ENCODE peak calls at places on chromosomes 1 and 21, in four cellular contexts. A, O, C and S are unnamed samples.

GRCh38 chr1:28581531-28582247 is 10.4 kb upstream of the RAB42 start:
- DNase-seq in O (peak), A (peak), C (peak), S (peak)

GRCh38 chr1:47659141-47659540 is 221.3 kb downstream of the FOXD2 start:
- DNase-seq in C (no peak), O (no peak), A (no peak), S (no peak)

GRCh38 chr21:45525910-45526306 is 16.3 kb downstream of the SLC19A1 start:
- DNase-seq in O (no peak), A (no peak), C (no peak), S (peak)

GRCh38 chr1:26530898-26531598 is 1.5 kb downstream of the RPS6KA1 start:
- DNase-seq in O (peak), C (peak), A (peak), S (peak)

GRCh38 chr1:53982034-53982761 is 35.8 kb downstream of the LDLRAD1 start:
- DNase-seq in C (peak), A (peak), O (peak), S (peak)

GRCh38 chr1:235215453-235215852 is 54.4 kb upstream of the RBM34 start:
- DNase-seq in C (no peak), A (no peak), O (no peak), S (no peak)

GRCh38 chr21:34807146-34807880 is 138.5 kb downstream of the CLIC6 start:
- DNase-seq in A (no peak), C (no peak), O (no peak), S (no peak)

GRCh38 chr1:75503221-75503974 is 107.5 kb downstream of the SLC44A5 start:
- DNase-seq in O (no peak), A (no peak), C (no peak), S (no peak)

GRCh38 chr1:211343607-211344334 is 17.1 kb downstream of the TRAF5 start:
- DNase-seq in C (no peak), A (no peak), O (no peak), S (no peak)

GRCh38 chr1:111720977-111721670 is 18.1 kb downstream of the INKA2 start:
- DNase-seq in O (peak), C (no peak), A (no peak), S (no peak)

GRCh38 chr1:21664806-21665588 is 4.2 kb downstream of the RAP1GAP start:
- DNase-seq in O (no peak), A (no peak), C (no peak), S (no peak)

GRCh38 chr21:43772368-43772870 is 3.7 kb downstream of the CSTB start:
- DNase-seq in A (no peak), C (no peak), O (no peak), S (peak)

GRCh38 chr1:175922254-175922881 is 179.0 kb upstream of the TNR start:
- DNase-seq in C (no peak), A (no peak), O (no peak), S (no peak)

GRCh38 chr1:156233421-156234127 is 8.4 kb upstream of the BGLAP start:
- DNase-seq in A (no peak), O (no peak), C (no peak), S (no peak)

GRCh38 chr1:112493351-112493750 is 15.4 kb upstream of the WNT2B start:
- DNase-seq in C (no peak), A (no peak), O (no peak), S (no peak)

GRCh38 chr1:228837817-228838716 is 102.8 kb downstream of the RHOU start:
- DNase-seq in C (no peak), A (peak), O (peak), S (no peak)

GRCh38 chr1:201543871-201544521 is 5.1 kb downstream of the NAV1 start:
- DNase-seq in C (no peak), A (peak), O (no peak), S (no peak)

GRCh38 chr1:119453021-119453420 is 38.1 kb downstream of the HSD3B2 start:
- DNase-seq in A (no peak), C (no peak), O (no peak), S (no peak)

GRCh38 chr1:79695133-79695532 is 688.6 kb upstream of the ADGRL4 start:
- DNase-seq in O (no peak), A (no peak), C (no peak), S (no peak)

GRCh38 chr1:63753591-63753990 is 20.2 kb upstream of the ROR1 start:
- DNase-seq in O (no peak), A (no peak), C (no peak), S (no peak)

GRCh38 chr1:179516976-179517705 is 58.6 kb downstream of the NPHS2 start:
- DNase-seq in O (no peak), C (no peak), A (no peak), S (no peak)

GRCh38 chr1:240285541-240285940 is 193.9 kb downstream of the FMN2 start:
- DNase-seq in O (no peak), A (no peak), C (no peak), S (no peak)

GRCh38 chr1:9078949-9079500 is 9.6 kb upstream of the SLC2A5 start:
- DNase-seq in O (no peak), C (no peak), A (no peak), S (no peak)

GRCh38 chr1:199242162-199242561 is 603.3 kb downstream of the PTPRC start:
- DNase-seq in O (no peak), C (no peak), A (no peak), S (no peak)

GRCh38 chr21:45954271-45954670 is 27.3 kb upstream of the COL6A1 start:
- DNase-seq in A (no peak), C (peak), O (no peak), S (no peak)

GRCh38 chr1:29511436-29511835 is 275.1 kb downstream of the PTPRU start:
- DNase-seq in O (peak), C (no peak), A (no peak), S (no peak)

GRCh38 chr1:6358144-6358624 is 35.4 kb downstream of the ACOT7 start:
- DNase-seq in O (no peak), A (no peak), C (no peak), S (no peak)

GRCh38 chr1:30348147-30348546 is 375.2 kb downstream of the MATN1 start:
- DNase-seq in O (no peak), C (no peak), A (no peak), S (no peak)

GRCh38 chr1:225710804-225711203 is 57.9 kb upstream of the ENAH start:
- DNase-seq in O (no peak), A (no peak), C (no peak), S (no peak)

GRCh38 chr1:163697137-163697536 is 375.4 kb downstream of the NUF2 start:
- DNase-seq in O (no peak), C (no peak), A (no peak), S (no peak)

GRCh38 chr1:65309317-65310077 is at the start of gene DNAJC6:
- DNase-seq in O (peak), C (peak), A (peak), S (peak)

GRCh38 chr21:28268685-28269084 is 724.0 kb downstream of the LTN1 start:
- DNase-seq in A (no peak), C (no peak), O (no peak), S (no peak)

GRCh38 chr1:22749503-22749902 is 38.9 kb downstream of the EPHB2 start:
- DNase-seq in A (no peak), O (no peak), C (no peak), S (no peak)

GRCh38 chr1:156785458-156785857 is 18.1 kb downstream of the PRCC start:
- DNase-seq in C (no peak), A (no peak), O (no peak), S (no peak)

GRCh38 chr1:41496080-41497055 is 11.9 kb upstream of the EDN2 start:
- DNase-seq in A (peak), C (no peak), O (peak), S (peak)

GRCh38 chr1:226723640-226724532 is 15.2 kb downstream of the ITPKB start:
- DNase-seq in A (peak), O (no peak), C (no peak), S (peak)

GRCh38 chr1:4825841-4826450 is 171.5 kb downstream of the AJAP1 start:
- DNase-seq in C (peak), A (no peak), O (no peak), S (no peak)

GRCh38 chr1:34984435-34985062 is 598 bp downstream of the TMEM35B start:
- DNase-seq in A (peak), O (no peak), C (peak), S (no peak)

GRCh38 chr1:8211620-8212442 is 106.1 kb upstream of the SLC45A1 start:
- DNase-seq in C (no peak), A (no peak), O (no peak), S (no peak)

DNA sequence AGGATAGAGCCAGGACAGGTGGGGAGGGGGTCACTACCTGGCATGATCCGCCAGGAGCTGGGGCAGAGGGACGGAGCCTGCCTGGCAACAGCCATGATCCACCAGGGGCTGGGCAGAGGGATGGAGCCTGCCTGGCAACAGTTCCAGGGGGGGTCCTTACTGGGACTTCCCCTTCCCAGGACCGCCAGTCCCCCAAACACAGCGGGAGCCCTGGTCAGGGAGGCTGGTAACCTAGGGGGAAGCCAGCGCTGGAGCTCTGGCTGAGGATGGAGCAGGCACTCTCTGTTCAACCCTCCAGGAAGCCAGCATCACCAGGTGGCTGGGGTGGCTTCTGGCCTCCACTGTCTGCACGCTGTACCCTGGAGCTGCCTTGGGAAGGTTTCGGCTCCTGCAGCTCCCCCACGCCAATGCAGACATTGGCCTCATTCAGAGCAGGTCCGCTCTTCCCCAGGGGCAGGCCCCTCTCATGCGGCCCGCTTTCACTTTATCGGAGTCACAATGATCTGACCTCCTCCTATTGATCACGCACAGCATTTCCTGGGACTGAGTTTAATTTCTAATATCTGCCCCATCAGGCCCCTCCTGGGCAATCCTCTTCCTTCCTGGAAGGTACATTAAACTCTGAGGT is 68.4 kb upstream of the ABCG1 start:
- DNase-seq in O (no peak), C (no peak), A (no peak), S (no peak)
- TF ChIP-seq TEAD4 in O (no peak), C (no peak), A (no peak), S (no peak)

DNA sequence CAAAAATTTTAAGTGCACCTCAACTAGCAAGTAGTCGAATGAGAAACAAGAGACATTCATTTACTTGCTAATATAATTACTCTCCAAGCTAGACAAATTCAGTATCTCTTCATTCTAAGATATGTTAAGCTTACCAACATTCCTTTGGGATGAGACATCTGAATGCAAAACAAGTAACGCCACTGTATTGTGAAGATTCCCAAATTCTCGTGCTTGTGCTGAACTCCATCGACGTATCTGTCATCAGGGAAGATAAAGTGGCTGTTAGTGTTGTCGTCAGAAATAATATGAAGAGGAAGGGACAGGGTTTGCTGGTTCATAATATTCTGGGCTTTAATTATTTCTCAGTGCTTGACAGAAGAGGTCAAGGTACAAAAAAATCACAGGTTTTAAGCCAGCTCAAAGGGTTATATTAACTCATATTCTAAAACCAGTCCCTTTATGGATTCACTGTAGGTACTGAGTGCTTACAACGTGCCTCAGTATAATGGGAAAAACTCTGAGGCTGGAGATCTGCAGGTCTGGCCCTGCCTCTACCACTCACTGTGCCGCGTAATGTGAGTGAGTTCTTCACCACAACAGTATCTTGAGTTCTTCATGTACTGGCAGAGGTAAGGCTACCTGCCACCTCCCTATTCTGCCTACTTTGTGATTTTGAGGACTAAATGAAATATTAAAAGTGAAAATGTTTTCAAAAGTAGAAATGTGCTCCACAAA is 42.0 kb downstream of the PCSK9 start:
- DNase-seq in A (no peak), C (no peak), O (no peak), S (no peak)
- TF ChIP-seq TEAD4 in A (no peak), C (no peak), O (no peak), S (no peak)

GRCh38 chr21:37402251-37402867 is 35.8 kb downstream of the DYRK1A start:
- DNase-seq in A (no peak), C (no peak), O (no peak), S (no peak)
- TF ChIP-seq TEAD4 in A (no peak), C (no peak), O (no peak), S (no peak)

DNA sequence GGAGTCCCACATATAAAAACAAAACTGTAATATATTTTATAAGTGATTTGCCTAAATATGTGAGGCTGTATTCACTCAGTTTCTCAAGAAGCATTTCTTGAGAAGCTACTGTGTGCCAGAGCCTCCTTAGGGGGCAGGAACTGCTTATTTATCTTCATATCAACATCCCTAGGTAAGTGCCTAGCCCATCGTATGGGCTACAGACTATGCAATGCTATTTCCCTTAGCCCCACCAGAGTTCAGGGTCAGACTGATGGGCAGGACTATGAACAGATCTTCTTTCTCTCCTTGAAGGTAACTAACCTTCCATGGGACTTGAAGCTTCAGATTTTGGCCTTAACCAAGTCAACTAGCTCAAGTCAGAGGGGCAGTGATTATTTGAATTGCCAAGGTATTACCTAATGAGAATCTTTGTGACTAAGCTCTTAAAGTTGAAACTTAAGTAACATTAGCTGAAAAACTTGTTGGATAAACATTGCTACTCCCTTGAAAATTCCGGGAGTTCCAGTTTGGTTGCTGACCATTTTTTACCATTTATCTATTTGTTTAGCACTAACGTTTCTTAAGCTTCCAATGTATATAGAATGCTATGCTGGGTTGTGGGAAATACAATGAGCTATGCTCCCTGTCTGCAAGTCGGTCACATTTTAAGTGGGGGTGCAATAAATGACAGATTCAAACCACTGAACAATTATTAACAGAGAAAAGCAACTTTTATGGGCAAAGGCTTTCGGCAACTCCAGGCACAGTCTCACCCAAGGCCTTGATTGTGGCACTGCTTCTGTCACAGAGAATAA is 85.2 kb downstream of the GPR88 start:
- DNase-seq in C (no peak), A (no peak), O (no peak), S (no peak)
- TF ChIP-seq TEAD4 in C (no peak), A (no peak), O (no peak), S (no peak)

DNA sequence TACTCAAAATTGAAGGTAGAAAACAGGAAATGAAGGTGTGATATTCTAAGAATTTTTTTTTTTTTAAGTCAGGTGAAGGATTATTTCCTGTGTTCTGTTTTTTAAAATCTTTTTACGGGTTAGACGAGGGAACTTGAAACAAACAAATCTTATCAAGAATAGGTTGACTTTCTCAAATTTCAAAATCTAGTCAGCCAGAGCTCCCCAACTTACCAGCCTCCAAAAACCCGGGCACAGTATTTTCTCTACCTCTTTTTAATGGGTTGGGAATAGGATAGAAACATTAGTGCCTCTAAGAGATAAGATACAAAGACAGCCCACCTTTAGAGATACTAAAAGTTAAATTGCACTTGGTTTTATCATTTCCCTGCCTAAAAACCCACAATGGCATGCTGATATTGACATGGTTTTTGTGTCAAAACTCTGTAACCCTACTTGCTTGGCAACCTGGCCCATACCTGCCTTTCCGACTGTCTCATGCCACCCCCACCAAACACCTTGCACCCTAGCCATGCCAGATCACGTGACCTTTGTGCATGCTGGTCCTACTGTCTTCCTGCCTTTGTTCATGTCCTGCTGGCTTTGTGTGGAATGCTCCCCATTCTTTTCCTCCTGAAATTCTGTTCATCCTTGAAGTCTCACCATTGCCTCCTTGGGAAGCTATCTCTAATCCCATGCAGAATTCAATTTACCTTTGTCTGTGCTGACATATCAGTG is 4.2 kb downstream of the RCAN3 start:
- DNase-seq in A (no peak), O (no peak), C (no peak), S (no peak)
- TF ChIP-seq TEAD4 in A (no peak), O (no peak), C (no peak), S (no peak)

GRCh38 chr1:238476881-238477280 is 586.2 kb upstream of the ZP4 start:
- DNase-seq in C (no peak), O (no peak), A (no peak), S (no peak)
- TF ChIP-seq TEAD4 in C (no peak), O (no peak), A (no peak), S (no peak)

GRCh38 chr1:243642936-243643335 is 207.1 kb downstream of the AKT3 start:
- DNase-seq in A (no peak), O (no peak), C (no peak), S (no peak)
- TF ChIP-seq TEAD4 in A (no peak), O (no peak), C (no peak), S (no peak)

DNA sequence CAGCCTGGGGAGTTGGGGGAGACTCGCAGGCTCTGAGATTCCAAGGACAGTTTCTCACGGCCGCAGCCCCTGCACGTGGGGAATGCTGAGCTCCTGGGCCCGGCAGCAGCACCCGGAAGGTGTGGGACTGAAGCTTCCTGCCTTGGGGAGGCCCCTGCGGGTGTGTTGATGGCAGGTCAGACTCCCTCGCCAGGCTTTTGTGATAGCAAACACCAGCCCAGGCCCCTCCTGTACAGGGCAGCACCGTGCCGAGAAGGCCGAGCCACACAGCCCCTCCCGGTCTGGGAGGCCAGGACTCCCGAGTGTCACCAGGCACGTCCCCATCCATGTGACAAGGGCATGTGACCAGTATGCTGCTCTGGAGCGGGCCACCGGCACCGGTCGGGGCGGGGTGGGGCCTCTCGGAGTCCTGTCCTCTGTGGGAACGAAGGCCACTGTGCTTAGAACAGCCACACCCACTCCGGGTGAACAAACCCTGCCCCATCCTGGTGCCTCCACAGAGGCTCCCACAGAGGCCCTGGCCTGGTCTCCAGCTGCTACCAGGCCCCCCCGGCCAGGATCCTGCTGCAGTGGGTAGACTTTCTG is 31.1 kb upstream of the ARHGEF16 start:
- DNase-seq in O (no peak), A (no peak), C (no peak), S (no peak)
- TF ChIP-seq TEAD4 in O (no peak), A (no peak), C (no peak), S (no peak)